ENCODE peak calls at places on chromosome 15, in eight cellular contexts. One of them, this sample, is unnamed.
A peak's percentile ranks its signal among the peaks of the same experiment; 100 is the strongest.

GRCh38 chr15:82903511-82903910 is 49.0 kb downstream of the HOMER2 start:
- DNase-seq in psoas muscle: no peak
- DNase-seq in Peyer's patch: no peak
- DNase-seq in ovary: no peak
- DNase-seq in hepatocyte: no peak
- DNase-seq in lower leg skin: no peak
- DNase-seq in fibroblast of the aortic adventitia: no peak
- DNase-seq in body of pancreas: no peak
- DNase-seq in this sample: no peak

GRCh38 chr15:90001062-90001682 is at the start of gene ZNF710:
- DNase-seq in psoas muscle: peak; percentile 48
- DNase-seq in body of pancreas: peak; percentile 45
- DNase-seq in Peyer's patch: peak; percentile 64
- DNase-seq in hepatocyte: peak; percentile 84
- DNase-seq in fibroblast of the aortic adventitia: peak; percentile 72
- DNase-seq in lower leg skin: no peak
- DNase-seq in ovary: peak; percentile 71
- DNase-seq in this sample: no peak

GRCh38 chr15:55457401-55458022 is 49.2 kb downstream of the PIERCE2 start:
- DNase-seq in hepatocyte: no peak
- DNase-seq in Peyer's patch: no peak
- DNase-seq in ovary: no peak
- DNase-seq in body of pancreas: no peak
- DNase-seq in fibroblast of the aortic adventitia: no peak
- DNase-seq in lower leg skin: no peak
- DNase-seq in psoas muscle: no peak
- DNase-seq in this sample: no peak

GRCh38 chr15:26069204-26069603 is 206.1 kb upstream of the ATP10A start:
- DNase-seq in body of pancreas: no peak
- DNase-seq in lower leg skin: no peak
- DNase-seq in Peyer's patch: no peak
- DNase-seq in psoas muscle: no peak
- DNase-seq in fibroblast of the aortic adventitia: no peak
- DNase-seq in hepatocyte: no peak
- DNase-seq in ovary: no peak
- DNase-seq in this sample: no peak

GRCh38 chr15:72916939-72917338 is 133.4 kb upstream of the ADPGK start:
- DNase-seq in ovary: no peak
- DNase-seq in Peyer's patch: no peak
- DNase-seq in lower leg skin: no peak
- DNase-seq in psoas muscle: no peak
- DNase-seq in hepatocyte: no peak
- DNase-seq in fibroblast of the aortic adventitia: no peak
- DNase-seq in body of pancreas: no peak
- DNase-seq in this sample: no peak

GRCh38 chr15:96473556-96473955 is 143.1 kb downstream of the NR2F2 start:
- DNase-seq in hepatocyte: no peak
- DNase-seq in psoas muscle: no peak
- DNase-seq in fibroblast of the aortic adventitia: no peak
- DNase-seq in ovary: no peak
- DNase-seq in lower leg skin: no peak
- DNase-seq in body of pancreas: no peak
- DNase-seq in Peyer's patch: no peak
- DNase-seq in this sample: no peak

GRCh38 chr15:37370938-37371337 is 270.6 kb upstream of the MEIS2 start:
- DNase-seq in psoas muscle: no peak
- DNase-seq in fibroblast of the aortic adventitia: no peak
- DNase-seq in body of pancreas: no peak
- DNase-seq in ovary: no peak
- DNase-seq in Peyer's patch: no peak
- DNase-seq in hepatocyte: no peak
- DNase-seq in lower leg skin: no peak
- DNase-seq in this sample: no peak

GRCh38 chr15:24761704-24762302 is 86.2 kb downstream of the NPAP1 start:
- DNase-seq in body of pancreas: no peak
- DNase-seq in lower leg skin: no peak
- DNase-seq in ovary: no peak
- DNase-seq in Peyer's patch: no peak
- DNase-seq in fibroblast of the aortic adventitia: peak; percentile 17
- DNase-seq in psoas muscle: no peak
- DNase-seq in hepatocyte: no peak
- DNase-seq in this sample: no peak

GRCh38 chr15:52440414-52440813 is 88.3 kb downstream of the MYO5A start:
- DNase-seq in Peyer's patch: no peak
- DNase-seq in lower leg skin: no peak
- DNase-seq in fibroblast of the aortic adventitia: peak; percentile 29
- DNase-seq in hepatocyte: no peak
- DNase-seq in ovary: no peak
- DNase-seq in psoas muscle: peak; percentile 23
- DNase-seq in body of pancreas: no peak
- DNase-seq in this sample: no peak

GRCh38 chr15:72178976-72179585 is 18.5 kb downstream of the GRAMD2A start:
- DNase-seq in Peyer's patch: no peak
- DNase-seq in lower leg skin: no peak
- DNase-seq in body of pancreas: no peak
- DNase-seq in fibroblast of the aortic adventitia: no peak
- DNase-seq in psoas muscle: no peak
- DNase-seq in ovary: no peak
- DNase-seq in hepatocyte: no peak
- DNase-seq in this sample: no peak

GRCh38 chr15:101240364-101240763 is 11.5 kb downstream of the CHSY1 start:
- DNase-seq in ovary: peak; percentile 43
- DNase-seq in hepatocyte: no peak
- DNase-seq in Peyer's patch: no peak
- DNase-seq in fibroblast of the aortic adventitia: peak; percentile 74
- DNase-seq in psoas muscle: no peak
- DNase-seq in lower leg skin: no peak
- DNase-seq in body of pancreas: no peak
- DNase-seq in this sample: no peak

GRCh38 chr15:89363133-89363532 is 28.5 kb upstream of the POLG start:
- DNase-seq in fibroblast of the aortic adventitia: no peak
- DNase-seq in lower leg skin: no peak
- DNase-seq in body of pancreas: no peak
- DNase-seq in ovary: no peak
- DNase-seq in psoas muscle: no peak
- DNase-seq in Peyer's patch: no peak
- DNase-seq in hepatocyte: no peak
- DNase-seq in this sample: no peak

GRCh38 chr15:90046846-90047481 is 45.8 kb downstream of the ZNF710 start:
- DNase-seq in body of pancreas: peak; percentile 75
- DNase-seq in Peyer's patch: peak; percentile 73
- DNase-seq in fibroblast of the aortic adventitia: no peak
- DNase-seq in psoas muscle: peak; percentile 39
- DNase-seq in hepatocyte: no peak
- DNase-seq in lower leg skin: no peak
- DNase-seq in ovary: no peak
- DNase-seq in this sample: no peak

GRCh38 chr15:25947336-25948080 is 84.4 kb upstream of the ATP10A start:
- DNase-seq in body of pancreas: peak; percentile 16
- DNase-seq in lower leg skin: no peak
- DNase-seq in psoas muscle: no peak
- DNase-seq in ovary: no peak
- DNase-seq in Peyer's patch: no peak
- DNase-seq in hepatocyte: peak; percentile 32
- DNase-seq in fibroblast of the aortic adventitia: peak; percentile 6
- DNase-seq in this sample: no peak

GRCh38 chr15:20348900-20349773 is 192.5 kb downstream of the GOLGA6L6 start:
- DNase-seq in lower leg skin: no peak
- DNase-seq in fibroblast of the aortic adventitia: no peak
- DNase-seq in psoas muscle: peak; percentile 18
- DNase-seq in hepatocyte: peak; percentile 48
- DNase-seq in body of pancreas: peak; percentile 10
- DNase-seq in Peyer's patch: peak; percentile 42
- DNase-seq in ovary: peak; percentile 12
- DNase-seq in this sample: peak; percentile 23

GRCh38 chr15:99146661-99147060 is 41.8 kb downstream of the SYNM start:
- DNase-seq in fibroblast of the aortic adventitia: no peak
- DNase-seq in hepatocyte: no peak
- DNase-seq in psoas muscle: no peak
- DNase-seq in Peyer's patch: no peak
- DNase-seq in ovary: no peak
- DNase-seq in lower leg skin: no peak
- DNase-seq in body of pancreas: no peak
- DNase-seq in this sample: no peak

GRCh38 chr15:98997755-98998154 is 9.8 kb downstream of the PGPEP1L start:
- DNase-seq in ovary: no peak
- DNase-seq in lower leg skin: no peak
- DNase-seq in Peyer's patch: no peak
- DNase-seq in body of pancreas: no peak
- DNase-seq in hepatocyte: no peak
- DNase-seq in fibroblast of the aortic adventitia: no peak
- DNase-seq in psoas muscle: no peak
- DNase-seq in this sample: no peak

GRCh38 chr15:66850078-66850991 is 148.3 kb downstream of the SMAD6 start:
- DNase-seq in lower leg skin: no peak
- DNase-seq in body of pancreas: no peak
- DNase-seq in psoas muscle: no peak
- DNase-seq in Peyer's patch: peak; percentile 47
- DNase-seq in fibroblast of the aortic adventitia: no peak
- DNase-seq in ovary: peak; percentile 41
- DNase-seq in hepatocyte: peak; percentile 64
- DNase-seq in this sample: no peak
- H3K4me3 ChIP-seq in lower leg skin: no peak overlapping the region
- H3K4me3 ChIP-seq in body of pancreas: no peak overlapping the region
- H3K4me3 ChIP-seq in psoas muscle: no peak overlapping the region
- H3K4me3 ChIP-seq in Peyer's patch: no peak overlapping the region
- H3K4me3 ChIP-seq in fibroblast of the aortic adventitia: no peak overlapping the region
- H3K4me3 ChIP-seq in ovary: no peak overlapping the region
- H3K4me3 ChIP-seq in hepatocyte: no peak overlapping the region
- H3K4me3 ChIP-seq in this sample: no peak overlapping the region

GRCh38 chr15:62932436-62932835 is 110.1 kb upstream of the TPM1 start:
- DNase-seq in psoas muscle: no peak
- DNase-seq in ovary: no peak
- DNase-seq in lower leg skin: no peak
- DNase-seq in body of pancreas: no peak
- DNase-seq in hepatocyte: no peak
- DNase-seq in fibroblast of the aortic adventitia: peak; percentile 87
- DNase-seq in Peyer's patch: no peak
- DNase-seq in this sample: no peak

GRCh38 chr15:62934236-62934971 is 108.1 kb upstream of the TPM1 start:
- DNase-seq in Peyer's patch: no peak
- DNase-seq in hepatocyte: no peak
- DNase-seq in fibroblast of the aortic adventitia: no peak
- DNase-seq in psoas muscle: no peak
- DNase-seq in body of pancreas: no peak
- DNase-seq in ovary: no peak
- DNase-seq in lower leg skin: peak; percentile 23
- DNase-seq in this sample: no peak

GRCh38 chr15:62931650-62932049 is 110.9 kb upstream of the TPM1 start:
- DNase-seq in psoas muscle: no peak
- DNase-seq in lower leg skin: no peak
- DNase-seq in hepatocyte: no peak
- DNase-seq in Peyer's patch: no peak
- DNase-seq in fibroblast of the aortic adventitia: no peak
- DNase-seq in ovary: no peak
- DNase-seq in body of pancreas: no peak
- DNase-seq in this sample: no peak

GRCh38 chr15:62935300-62936081 is 107.1 kb upstream of the TPM1 start:
- DNase-seq in Peyer's patch: no peak
- DNase-seq in fibroblast of the aortic adventitia: no peak
- DNase-seq in body of pancreas: no peak
- DNase-seq in ovary: no peak
- DNase-seq in lower leg skin: no peak
- DNase-seq in hepatocyte: no peak
- DNase-seq in psoas muscle: no peak
- DNase-seq in this sample: peak; percentile 85

DNA sequence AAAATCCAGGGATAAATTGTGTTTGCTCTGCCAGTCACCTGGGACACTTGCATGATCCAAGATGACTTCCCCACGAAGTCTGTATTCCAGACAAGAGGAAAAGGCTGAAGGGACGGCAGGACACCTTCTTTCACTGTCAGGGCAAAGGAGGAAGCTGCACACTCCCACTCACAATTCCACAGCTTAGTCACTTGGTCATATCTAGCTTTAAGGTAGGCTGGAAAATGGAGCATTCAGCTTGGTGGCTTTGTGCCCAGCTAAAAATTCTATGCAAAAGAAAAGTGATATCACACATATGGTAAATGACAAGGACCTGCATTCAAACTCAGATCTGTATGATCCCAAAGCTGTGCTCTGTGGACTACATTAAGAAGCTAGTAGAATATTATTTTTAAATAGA is 109.2 kb upstream of the TPM1 start:
- DNase-seq in body of pancreas: no peak
- DNase-seq in hepatocyte: no peak
- DNase-seq in psoas muscle: no peak
- DNase-seq in fibroblast of the aortic adventitia: peak; percentile 44
- DNase-seq in lower leg skin: no peak
- DNase-seq in ovary: no peak
- DNase-seq in Peyer's patch: no peak
- DNase-seq in this sample: no peak
- H3K4me3 ChIP-seq in body of pancreas: no peak overlapping the region
- H3K4me3 ChIP-seq in hepatocyte: no peak overlapping the region
- H3K4me3 ChIP-seq in psoas muscle: no peak overlapping the region
- H3K4me3 ChIP-seq in fibroblast of the aortic adventitia: no peak overlapping the region
- H3K4me3 ChIP-seq in lower leg skin: no peak overlapping the region
- H3K4me3 ChIP-seq in ovary: no peak overlapping the region
- H3K4me3 ChIP-seq in Peyer's patch: no peak overlapping the region
- H3K4me3 ChIP-seq in this sample: no peak overlapping the region

GRCh38 chr15:73972984-73973682 is 19.0 kb downstream of the STOML1 start:
- DNase-seq in Peyer's patch: peak; percentile 85
- DNase-seq in psoas muscle: peak; percentile 86
- DNase-seq in fibroblast of the aortic adventitia: peak; percentile 84
- DNase-seq in ovary: peak; percentile 90
- DNase-seq in hepatocyte: peak; percentile 92
- DNase-seq in body of pancreas: peak; percentile 86
- DNase-seq in lower leg skin: peak; percentile 83
- DNase-seq in this sample: peak; percentile 82
- H3K4me3 ChIP-seq in Peyer's patch: no peak overlapping the region
- H3K4me3 ChIP-seq in psoas muscle: peak overlapping the region; percentile 32
- H3K4me3 ChIP-seq in fibroblast of the aortic adventitia: peak overlapping the region; percentile 34
- H3K4me3 ChIP-seq in ovary: no peak overlapping the region
- H3K4me3 ChIP-seq in hepatocyte: no peak overlapping the region
- H3K4me3 ChIP-seq in body of pancreas: no peak overlapping the region
- H3K4me3 ChIP-seq in lower leg skin: no peak overlapping the region
- H3K4me3 ChIP-seq in this sample: no peak overlapping the region

GRCh38 chr15:74400915-74401757 is 32.6 kb downstream of the SEMA7A start:
- DNase-seq in hepatocyte: no peak
- DNase-seq in lower leg skin: no peak
- DNase-seq in Peyer's patch: no peak
- DNase-seq in fibroblast of the aortic adventitia: no peak
- DNase-seq in psoas muscle: no peak
- DNase-seq in ovary: no peak
- DNase-seq in body of pancreas: no peak
- DNase-seq in this sample: no peak

GRCh38 chr15:74402873-74403589 is 30.7 kb downstream of the SEMA7A start:
- DNase-seq in fibroblast of the aortic adventitia: no peak
- DNase-seq in psoas muscle: no peak
- DNase-seq in body of pancreas: no peak
- DNase-seq in hepatocyte: no peak
- DNase-seq in Peyer's patch: no peak
- DNase-seq in lower leg skin: no peak
- DNase-seq in ovary: no peak
- DNase-seq in this sample: peak; percentile 39

GRCh38 chr15:74403981-74404563 is 29.7 kb downstream of the SEMA7A start:
- DNase-seq in psoas muscle: no peak
- DNase-seq in fibroblast of the aortic adventitia: no peak
- DNase-seq in body of pancreas: no peak
- DNase-seq in ovary: peak; percentile 52
- DNase-seq in lower leg skin: no peak
- DNase-seq in Peyer's patch: no peak
- DNase-seq in hepatocyte: no peak
- DNase-seq in this sample: no peak

GRCh38 chr15:74403590-74403919 is 30.2 kb downstream of the SEMA7A start:
- DNase-seq in ovary: no peak
- DNase-seq in Peyer's patch: no peak
- DNase-seq in fibroblast of the aortic adventitia: no peak
- DNase-seq in lower leg skin: no peak
- DNase-seq in hepatocyte: no peak
- DNase-seq in psoas muscle: no peak
- DNase-seq in body of pancreas: no peak
- DNase-seq in this sample: no peak

GRCh38 chr15:74402337-74402839 is 31.4 kb downstream of the SEMA7A start:
- DNase-seq in lower leg skin: no peak
- DNase-seq in body of pancreas: no peak
- DNase-seq in hepatocyte: no peak
- DNase-seq in Peyer's patch: no peak
- DNase-seq in fibroblast of the aortic adventitia: no peak
- DNase-seq in psoas muscle: no peak
- DNase-seq in ovary: no peak
- DNase-seq in this sample: no peak
- H3K4me3 ChIP-seq in lower leg skin: no peak overlapping the region
- H3K4me3 ChIP-seq in body of pancreas: no peak overlapping the region
- H3K4me3 ChIP-seq in hepatocyte: no peak overlapping the region
- H3K4me3 ChIP-seq in Peyer's patch: no peak overlapping the region
- H3K4me3 ChIP-seq in fibroblast of the aortic adventitia: no peak overlapping the region
- H3K4me3 ChIP-seq in psoas muscle: no peak overlapping the region
- H3K4me3 ChIP-seq in ovary: no peak overlapping the region
- H3K4me3 ChIP-seq in this sample: no peak overlapping the region

This sample was measured in right lobe of liver.